ENCODE peak calls at places on chromosomes 16 and 17, in six cellular contexts. One of them, this sample, is unnamed.

GRCh38 chr16:88686062-88686438 is 257 bp downstream of the SNAI3 start:
- DNase-seq in body of pancreas: peak
- DNase-seq in suprapubic skin: no peak
- DNase-seq in adrenal gland: no peak
- DNase-seq in IMR-90: no peak
- DNase-seq in A549: no peak
- DNase-seq in this sample: peak

GRCh38 chr17:42422412-42422957 is 571 bp downstream of the CAVIN1 start:
- DNase-seq in body of pancreas: peak
- DNase-seq in suprapubic skin: no peak
- DNase-seq in adrenal gland: peak
- DNase-seq in IMR-90: peak
- DNase-seq in A549: peak
- DNase-seq in this sample: no peak

GRCh38 chr16:43294-43693 is 10.1 kb downstream of the POLR3K start:
- DNase-seq in body of pancreas: no peak
- DNase-seq in suprapubic skin: no peak
- DNase-seq in adrenal gland: peak
- DNase-seq in IMR-90: peak
- DNase-seq in A549: no peak
- DNase-seq in this sample: no peak

GRCh38 chr17:35041390-35041789 is 22.1 kb downstream of the RFFL start:
- DNase-seq in body of pancreas: no peak
- DNase-seq in suprapubic skin: no peak
- DNase-seq in adrenal gland: no peak
- DNase-seq in IMR-90: no peak
- DNase-seq in A549: no peak
- DNase-seq in this sample: no peak

GRCh38 chr16:82070656-82071369 is 35.8 kb downstream of the HSD17B2 start:
- DNase-seq in body of pancreas: no peak
- DNase-seq in suprapubic skin: no peak
- DNase-seq in adrenal gland: no peak
- DNase-seq in IMR-90: peak
- DNase-seq in A549: peak
- DNase-seq in this sample: peak

GRCh38 chr17:83185023-83186002 is 105.9 kb downstream of the METRNL start:
- DNase-seq in body of pancreas: peak
- DNase-seq in suprapubic skin: no peak
- DNase-seq in adrenal gland: no peak
- DNase-seq in IMR-90: no peak
- DNase-seq in A549: no peak
- DNase-seq in this sample: no peak

GRCh38 chr16:1991135-1991551 is 1.4 kb downstream of the SYNGR3 start:
- DNase-seq in body of pancreas: no peak
- DNase-seq in suprapubic skin: no peak
- DNase-seq in adrenal gland: no peak
- DNase-seq in IMR-90: no peak
- DNase-seq in A549: no peak
- DNase-seq in this sample: no peak

GRCh38 chr17:79799538-79800324 is 2.9 kb upstream of the CBX8 start:
- DNase-seq in body of pancreas: no peak
- DNase-seq in suprapubic skin: no peak
- DNase-seq in adrenal gland: no peak
- DNase-seq in IMR-90: no peak
- DNase-seq in A549: no peak
- DNase-seq in this sample: no peak

GRCh38 chr17:74019860-74020259 is 183.6 kb upstream of the RPL38 start:
- DNase-seq in body of pancreas: no peak
- DNase-seq in suprapubic skin: no peak
- DNase-seq in adrenal gland: no peak
- DNase-seq in IMR-90: no peak
- DNase-seq in A549: no peak
- DNase-seq in this sample: no peak

GRCh38 chr17:81457396-81457795 is 55.2 kb downstream of the ACTG1 start:
- DNase-seq in body of pancreas: no peak
- DNase-seq in suprapubic skin: no peak
- DNase-seq in adrenal gland: no peak
- DNase-seq in IMR-90: no peak
- DNase-seq in A549: no peak
- DNase-seq in this sample: no peak

GRCh38 chr16:75105306-75106061 is 11.1 kb downstream of the LDHD start:
- DNase-seq in body of pancreas: peak
- DNase-seq in suprapubic skin: peak
- DNase-seq in adrenal gland: peak
- DNase-seq in IMR-90: peak
- DNase-seq in A549: no peak
- DNase-seq in this sample: no peak

GRCh38 chr16:85752511-85753420 is 1.9 kb upstream of the C16orf74 start:
- DNase-seq in body of pancreas: peak
- DNase-seq in suprapubic skin: peak
- DNase-seq in adrenal gland: no peak
- DNase-seq in IMR-90: peak
- DNase-seq in A549: no peak
- DNase-seq in this sample: no peak

GRCh38 chr16:49700222-49700927 is 155.5 kb downstream of the ZNF423 start:
- DNase-seq in body of pancreas: no peak
- DNase-seq in suprapubic skin: peak
- DNase-seq in adrenal gland: peak
- DNase-seq in IMR-90: no peak
- DNase-seq in A549: no peak
- DNase-seq in this sample: no peak

GRCh38 chr16:72246423-72246822 is 74.5 kb upstream of the PMFBP1 start:
- DNase-seq in body of pancreas: no peak
- DNase-seq in suprapubic skin: no peak
- DNase-seq in adrenal gland: no peak
- DNase-seq in IMR-90: no peak
- DNase-seq in A549: no peak
- DNase-seq in this sample: no peak

GRCh38 chr16:1057252-1057932 is 15.2 kb upstream of the SSTR5 start:
- DNase-seq in body of pancreas: peak
- DNase-seq in suprapubic skin: no peak
- DNase-seq in adrenal gland: no peak
- DNase-seq in IMR-90: no peak
- DNase-seq in A549: no peak
- DNase-seq in this sample: no peak

GRCh38 chr17:42337442-42337841 is 49.1 kb downstream of the STAT5A start:
- DNase-seq in body of pancreas: no peak
- DNase-seq in suprapubic skin: no peak
- DNase-seq in adrenal gland: no peak
- DNase-seq in IMR-90: peak
- DNase-seq in A549: no peak
- DNase-seq in this sample: no peak

GRCh38 chr17:1231456-1231855 is 38.8 kb upstream of the BHLHA9 start:
- DNase-seq in body of pancreas: peak
- DNase-seq in suprapubic skin: peak
- DNase-seq in adrenal gland: peak
- DNase-seq in IMR-90: no peak
- DNase-seq in A549: no peak
- DNase-seq in this sample: no peak

GRCh38 chr17:31494259-31495048 is 103.0 kb downstream of the RAB11FIP4 start:
- DNase-seq in body of pancreas: peak
- DNase-seq in suprapubic skin: no peak
- DNase-seq in adrenal gland: no peak
- DNase-seq in IMR-90: no peak
- DNase-seq in A549: no peak
- DNase-seq in this sample: no peak

GRCh38 chr16:17467923-17468540 is 2.7 kb downstream of the XYLT1 start:
- DNase-seq in body of pancreas: peak
- DNase-seq in suprapubic skin: peak
- DNase-seq in adrenal gland: peak
- DNase-seq in IMR-90: peak
- DNase-seq in A549: peak
- DNase-seq in this sample: no peak

GRCh38 chr16:50532576-50532975 is 15.6 kb upstream of the NKD1 start:
- DNase-seq in body of pancreas: no peak
- DNase-seq in suprapubic skin: no peak
- DNase-seq in adrenal gland: no peak
- DNase-seq in IMR-90: no peak
- DNase-seq in A549: no peak
- DNase-seq in this sample: no peak

GRCh38 chr16:89291355-89291754 is 73.9 kb downstream of the ZNF778 start:
- DNase-seq in body of pancreas: no peak
- DNase-seq in suprapubic skin: no peak
- DNase-seq in adrenal gland: no peak
- DNase-seq in IMR-90: no peak
- DNase-seq in A549: no peak
- DNase-seq in this sample: no peak

GRCh38 chr17:16442594-16443389 is 27.4 kb downstream of the TRPV2 start:
- DNase-seq in body of pancreas: no peak
- DNase-seq in suprapubic skin: no peak
- DNase-seq in adrenal gland: no peak
- DNase-seq in IMR-90: no peak
- DNase-seq in A549: no peak
- DNase-seq in this sample: no peak

GRCh38 chr17:72901098-72901497 is 191.4 kb downstream of the SLC39A11 start:
- DNase-seq in body of pancreas: no peak
- DNase-seq in suprapubic skin: no peak
- DNase-seq in adrenal gland: no peak
- DNase-seq in IMR-90: no peak
- DNase-seq in A549: no peak
- DNase-seq in this sample: no peak

GRCh38 chr17:3888343-3889171 is 4.3 kb downstream of the CAMKK1 start:
- DNase-seq in body of pancreas: peak
- DNase-seq in suprapubic skin: peak
- DNase-seq in adrenal gland: peak
- DNase-seq in IMR-90: peak
- DNase-seq in A549: no peak
- DNase-seq in this sample: peak

GRCh38 chr17:33962857-33963655 is 292.0 kb upstream of the CCL2 start:
- DNase-seq in body of pancreas: no peak
- DNase-seq in suprapubic skin: no peak
- DNase-seq in adrenal gland: no peak
- DNase-seq in IMR-90: no peak
- DNase-seq in A549: no peak
- DNase-seq in this sample: no peak

GRCh38 chr17:30472238-30472890 is 4.8 kb upstream of the GOSR1 start:
- DNase-seq in body of pancreas: no peak
- DNase-seq in suprapubic skin: no peak
- DNase-seq in adrenal gland: no peak
- DNase-seq in IMR-90: no peak
- DNase-seq in A549: no peak
- DNase-seq in this sample: no peak

DNA sequence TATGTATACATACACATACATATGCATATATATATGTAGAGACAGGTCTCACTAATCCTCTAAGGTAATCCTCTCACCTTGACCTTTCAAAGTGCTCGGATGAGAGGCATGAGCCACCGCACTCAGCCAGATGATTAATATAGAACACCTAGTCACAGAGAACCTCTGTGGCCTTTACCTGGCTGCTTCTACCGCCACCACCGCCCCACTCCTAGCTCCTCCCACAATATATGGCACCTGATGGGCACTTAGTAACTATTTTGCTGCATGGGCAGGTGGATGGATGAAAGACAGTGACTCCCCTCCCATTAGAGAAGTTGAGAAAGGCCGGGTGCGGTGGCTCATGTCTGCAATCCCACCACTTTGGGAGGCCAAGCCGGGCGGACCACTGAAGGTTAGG is 16.7 kb upstream of the ATP2C2 start:
- DNase-seq in body of pancreas: no peak
- DNase-seq in suprapubic skin: no peak
- DNase-seq in adrenal gland: no peak
- DNase-seq in IMR-90: no peak
- DNase-seq in A549: no peak
- DNase-seq in this sample: no peak
- TF ChIP-seq POLR2A in body of pancreas: no peak
- TF ChIP-seq POLR2A in suprapubic skin: no peak
- TF ChIP-seq POLR2A in adrenal gland: no peak
- TF ChIP-seq POLR2A in IMR-90: no peak
- TF ChIP-seq POLR2A in A549: no peak
- TF ChIP-seq POLR2A in this sample: no peak

GRCh38 chr16:31179153-31179746 is 689 bp upstream of the FUS start:
- DNase-seq in body of pancreas: no peak
- DNase-seq in suprapubic skin: no peak
- DNase-seq in adrenal gland: no peak
- DNase-seq in IMR-90: no peak
- DNase-seq in A549: no peak
- DNase-seq in this sample: no peak
- TF ChIP-seq POLR2A in body of pancreas: no peak
- TF ChIP-seq POLR2A in suprapubic skin: no peak
- TF ChIP-seq POLR2A in adrenal gland: no peak
- TF ChIP-seq POLR2A in IMR-90: no peak
- TF ChIP-seq POLR2A in A549: peak
- TF ChIP-seq POLR2A in this sample: peak

DNA sequence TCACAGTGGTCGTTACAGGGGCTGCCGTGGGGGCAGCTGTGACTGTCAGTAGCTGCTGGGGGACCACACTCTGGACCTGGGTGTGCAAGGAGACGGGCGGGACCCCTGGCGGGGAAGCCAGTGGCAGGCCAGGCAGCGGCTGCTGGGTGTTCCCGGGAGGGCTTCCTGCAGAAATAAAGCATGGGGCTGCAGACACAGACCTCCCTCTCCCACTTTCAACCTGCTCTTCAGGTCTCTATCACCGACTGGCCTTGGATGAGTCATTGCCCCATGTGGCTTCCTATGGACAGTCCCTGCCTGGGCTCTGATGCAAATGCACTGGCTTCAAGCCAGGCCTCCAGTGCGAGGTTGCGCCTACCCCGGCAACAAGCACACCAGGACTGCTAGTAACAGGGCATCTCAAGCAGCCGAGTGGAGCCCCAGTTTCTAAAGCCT is 17.2 kb downstream of the SREBF1 start:
- DNase-seq in body of pancreas: peak
- DNase-seq in suprapubic skin: peak
- DNase-seq in adrenal gland: peak
- DNase-seq in IMR-90: peak
- DNase-seq in A549: peak
- DNase-seq in this sample: peak
- TF ChIP-seq POLR2A in body of pancreas: no peak
- TF ChIP-seq POLR2A in suprapubic skin: no peak
- TF ChIP-seq POLR2A in adrenal gland: no peak
- TF ChIP-seq POLR2A in IMR-90: no peak
- TF ChIP-seq POLR2A in A549: no peak
- TF ChIP-seq POLR2A in this sample: peak

DNA sequence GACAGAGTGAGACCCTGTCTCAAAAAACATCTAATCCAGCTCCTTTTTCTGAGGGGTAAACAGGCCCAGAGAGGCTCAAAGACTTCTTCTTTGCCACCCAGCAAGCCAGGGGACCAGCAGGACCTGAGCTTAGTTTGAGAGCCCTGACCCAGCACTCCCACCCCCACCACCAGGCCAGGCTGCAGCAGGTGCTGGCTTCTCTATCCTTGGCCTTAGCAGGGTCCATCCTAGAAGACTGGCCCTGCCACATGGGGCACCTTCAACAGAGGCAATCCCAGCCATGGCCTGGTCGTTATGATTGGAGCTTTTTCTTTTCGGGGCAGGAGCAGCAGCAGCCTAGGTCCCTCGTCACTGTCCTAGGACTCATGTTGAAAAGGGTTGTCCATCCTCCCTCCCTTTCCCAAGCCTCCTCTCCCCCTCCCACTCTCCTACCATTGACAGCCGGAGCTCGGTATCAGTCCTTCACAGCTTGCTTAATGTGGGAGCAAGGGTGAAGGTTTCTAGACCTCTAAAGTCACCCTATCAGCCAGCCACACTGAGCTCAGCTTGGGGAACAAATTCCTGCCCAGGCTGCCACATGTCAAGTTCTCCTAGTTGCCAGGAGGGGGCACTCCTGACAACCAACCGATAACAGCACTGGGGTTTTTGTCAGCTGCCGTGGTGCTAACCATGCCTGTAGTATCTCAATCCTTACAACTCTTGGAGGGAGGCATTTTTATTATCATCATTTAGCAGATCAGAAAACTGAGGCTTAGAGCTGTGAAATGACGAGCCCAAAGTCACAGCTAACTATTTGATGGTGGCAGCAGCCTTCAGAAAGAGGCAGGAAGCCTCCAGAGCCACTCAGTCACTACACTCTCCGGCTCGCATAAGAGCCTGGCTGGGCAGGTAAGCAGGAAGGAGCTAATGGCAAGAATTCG is 11.2 kb downstream of the MRPL27 start:
- DNase-seq in body of pancreas: peak
- DNase-seq in suprapubic skin: peak
- DNase-seq in adrenal gland: peak
- DNase-seq in IMR-90: peak
- DNase-seq in A549: peak
- DNase-seq in this sample: peak
- TF ChIP-seq POLR2A in body of pancreas: no peak
- TF ChIP-seq POLR2A in suprapubic skin: no peak
- TF ChIP-seq POLR2A in adrenal gland: no peak
- TF ChIP-seq POLR2A in IMR-90: no peak
- TF ChIP-seq POLR2A in A549: no peak
- TF ChIP-seq POLR2A in this sample: no peak